ENCODE peak calls at places on chromosomes 7 and 10, in eight cellular contexts. V is T-helper 9 cell; J is substantia nigra; Z is tibial nerve; D is activated CD4-positive, alpha-beta T cell treated with anti-CD3 and anti-CD28 coated beads, Interleukin-2, amount 10 ng/mL, durations not matched to agents 24 days and 14 days; E is T-helper 1 cell; W is NCI-H1105 treated with DMSO at 0.1 percent for 48 hours; K is left lobe of liver. U is an unnamed sample.

GRCh38 chr7:985915-986741 is 3.1 kb downstream of the CYP2W1 start:
- DNase-seq in V (no peak), J (no peak), Z (no peak), D (no peak), E (no peak), W (no peak), K (no peak), U (no peak)

GRCh38 chr7:11082552-11083213 is 109.0 kb downstream of the PHF14 start:
- DNase-seq in V (no peak), J (no peak), Z (no peak), D (no peak), E (no peak), W (no peak), K (no peak), U (no peak)

GRCh38 chr10:124409696-124410095 is 9.0 kb downstream of the OAT start:
- DNase-seq in V (no peak), J (no peak), Z (no peak), D (no peak), E (no peak), W (no peak), K (no peak), U (no peak)

GRCh38 chr10:103621778-103622115 is 128.2 kb downstream of the NEURL1 start:
- DNase-seq in V (no peak), J (no peak), Z (no peak), D (no peak), E (no peak), W (no peak), K (no peak), U (no peak)

GRCh38 chr7:77258014-77258413 is 58.4 kb upstream of the FGL2 start:
- DNase-seq in V (no peak), J (no peak), Z (no peak), D (no peak), E (no peak), W (peak; percentile 34), K (no peak), U (no peak)

GRCh38 chr10:80281292-80281691 is 8.2 kb downstream of the MAT1A start:
- DNase-seq in V (no peak), J (no peak), Z (no peak), D (no peak), E (no peak), W (no peak), K (peak; percentile 48), U (no peak)

GRCh38 chr7:95501261-95501816 is 15.6 kb downstream of the ASB4 start:
- DNase-seq in V (no peak), J (no peak), Z (no peak), D (peak; percentile 78), E (no peak), W (no peak), K (no peak), U (no peak)

GRCh38 chr10:35517431-35518181 is 87.5 kb upstream of the GJD4 start:
- DNase-seq in V (no peak), J (no peak), Z (no peak), D (no peak), E (no peak), W (no peak), K (no peak), U (peak; percentile 47)

GRCh38 chr7:2936301-2936700 is 92.2 kb upstream of the GNA12 start:
- DNase-seq in V (no peak), J (no peak), Z (no peak), D (no peak), E (no peak), W (no peak), K (no peak), U (no peak)